ENCODE peak calls at places on chromosomes 7 and 10, in ten cellular contexts. P is stimulated activated CD8-positive, alpha-beta memory T cell treated with anti-CD3 and anti-CD28 coated beads, Interleukin-15, amount 100 ng/mL, for 1 hour; H is naive thymus-derived CD8-positive, alpha-beta T cell; K is CD8-positive, alpha-beta memory T cell; C is glomerular endothelial cell; N is cardiac fibroblast; R is M059J; Q is glutamatergic neuron; J is HS-27A; X is AG04450. M is an unnamed sample.

GRCh38 chr7:234712-235553 is 42.6 kb downstream of the FAM20C start:
- DNase-seq in X (peak), P (no peak), C (no peak), H (no peak), J (no peak), N (peak), R (peak), Q (no peak), K (no peak), M (no peak)

GRCh38 chr7:88109612-88110011 is 110.2 kb downstream of the SRI start:
- DNase-seq in C (no peak), K (no peak), N (no peak), X (no peak), H (no peak), Q (no peak), P (no peak), J (no peak), R (no peak), M (no peak)

GRCh38 chr7:44103566-44103940 is 592 bp upstream of the AEBP1 start:
- DNase-seq in H (no peak), P (no peak), R (no peak), C (no peak), X (no peak), J (no peak), K (no peak), N (no peak), Q (no peak), M (no peak)

GRCh38 chr7:85851571-85852193 is 664.8 kb upstream of the SEMA3D start:
- DNase-seq in R (peak), H (no peak), Q (no peak), C (peak), N (peak), J (no peak), P (no peak), K (no peak), X (peak), M (no peak)

GRCh38 chr10:78045856-78046255 is 12.2 kb downstream of the RPS24 start:
- DNase-seq in C (no peak), K (no peak), Q (no peak), P (no peak), H (no peak), R (no peak), J (no peak), X (no peak), N (no peak), M (no peak)

GRCh38 chr10:19815478-19816419 is 483 bp upstream of the PLXDC2 start:
- DNase-seq in R (peak), K (no peak), C (no peak), Q (peak), X (peak), N (peak), P (no peak), J (no peak), H (no peak), M (peak)

GRCh38 chr10:77159538-77160110 is 478.0 kb downstream of the KCNMA1 start:
- DNase-seq in R (peak), Q (no peak), C (no peak), J (no peak), X (no peak), N (no peak), K (no peak), P (no peak), H (no peak), M (no peak)

GRCh38 chr10:76581685-76582084 is 1055.9 kb downstream of the KCNMA1 start:
- DNase-seq in P (no peak), C (no peak), N (no peak), R (peak), X (no peak), J (no peak), Q (no peak), H (no peak), K (no peak), M (no peak)

GRCh38 chr7:23072916-23073315 is 32.7 kb upstream of the KLHL7 start:
- DNase-seq in K (no peak), P (no peak), N (no peak), J (no peak), H (no peak), R (no peak), X (no peak), Q (no peak), C (no peak), M (no peak)

GRCh38 chr7:150401861-150402631 is 22.9 kb downstream of the ZNF775 start:
- DNase-seq in R (no peak), N (no peak), J (no peak), X (no peak), K (no peak), H (no peak), C (no peak), Q (no peak), P (no peak), M (no peak)

GRCh38 chr7:141844256-141844655 is 3.0 kb upstream of the PRSS37 start:
- DNase-seq in Q (no peak), R (no peak), N (no peak), X (no peak), J (no peak), C (no peak), P (no peak), K (no peak), H (no peak), M (no peak)

GRCh38 chr7:135678612-135679575 is 16.6 kb downstream of the STMP1 start:
- DNase-seq in J (no peak), K (no peak), N (peak), R (peak), P (no peak), C (no peak), Q (no peak), H (no peak), X (no peak), M (no peak)

GRCh38 chr7:151518105-151518780 is 1.5 kb downstream of the RHEB start:
- DNase-seq in H (peak), C (no peak), P (peak), R (peak), Q (no peak), X (no peak), J (no peak), N (peak), K (peak), M (no peak)

GRCh38 chr7:124246262-124246863 is 213.5 kb upstream of the TMEM229A start:
- DNase-seq in X (no peak), P (no peak), N (no peak), Q (no peak), R (peak), J (no peak), C (no peak), K (no peak), H (no peak), M (no peak)

GRCh38 chr10:26488344-26488743 is 50.2 kb downstream of the APBB1IP start:
- DNase-seq in X (no peak), C (no peak), P (no peak), N (no peak), Q (no peak), J (no peak), K (no peak), R (peak), H (no peak), M (no peak)

GRCh38 chr10:77773631-77774426 is 136.2 kb upstream of the KCNMA1 start:
- DNase-seq in N (no peak), R (no peak), J (no peak), P (no peak), X (no peak), K (no peak), C (no peak), Q (no peak), H (no peak), M (no peak)

GRCh38 chr10:114023198-114023597 is 20.5 kb upstream of the ADRB1 start:
- DNase-seq in H (no peak), K (no peak), P (no peak), R (no peak), Q (no peak), N (peak), J (no peak), C (no peak), X (no peak), M (no peak)

GRCh38 chr7:117731455-117731854 is 141.8 kb downstream of the CTTNBP2 start:
- DNase-seq in R (peak), C (no peak), H (no peak), J (no peak), N (no peak), Q (no peak), K (no peak), X (no peak), P (no peak), M (no peak)

GRCh38 chr7:73669858-73670385 is 2.3 kb downstream of the VPS37D start:
- DNase-seq in K (no peak), X (no peak), H (no peak), J (no peak), P (no peak), N (no peak), Q (no peak), C (no peak), R (no peak), M (no peak)

GRCh38 chr10:5858811-5859210 is 30.9 kb downstream of the ANKRD16 start:
- DNase-seq in K (no peak), C (no peak), P (no peak), X (no peak), H (no peak), R (no peak), J (no peak), Q (no peak), N (no peak), M (no peak)

GRCh38 chr10:95513008-95513589 is 48.1 kb downstream of the SORBS1 start:
- DNase-seq in Q (no peak), R (no peak), C (no peak), P (no peak), J (no peak), H (no peak), K (no peak), X (no peak), N (no peak), M (no peak)

M was measured in mesothelial cell of epicardium.